ENCODE peak calls at places on chromosomes 5 and 9, in six cellular contexts. D is ovary, X is aorta, F is heart left ventricle, N is RWPE1, Z is kidney. S is an unnamed sample.

GRCh38 chr5:65927497-65928340 is 1.3 kb downstream of the ERBIN start:
- DNase-seq in F (no peak), D (no peak), N (peak), X (no peak), Z (no peak), S (peak)

GRCh38 chr5:154714271-154714986 is 40.7 kb upstream of the LARP1 start:
- DNase-seq in D (no peak), N (no peak), X (no peak), F (no peak), Z (no peak), S (peak)

GRCh38 chr5:34656001-34656699 is at the start of gene RAI14:
- DNase-seq in X (peak), Z (peak), N (peak), F (peak), D (peak), S (peak)

GRCh38 chr9:131449276-131449675 is 53.4 kb upstream of the POMT1 start:
- DNase-seq in F (no peak), D (no peak), N (no peak), X (no peak), Z (no peak), S (no peak)

GRCh38 chr5:11013793-11014192 is 252.8 kb upstream of the DAP start:
- DNase-seq in X (no peak), D (no peak), F (peak), Z (no peak), N (no peak), S (no peak)

GRCh38 chr5:135993894-135994514 is 34.8 kb upstream of the TGFBI start:
- DNase-seq in F (no peak), N (peak), Z (no peak), D (no peak), X (no peak), S (no peak)

GRCh38 chr9:94950733-94951590 is 224.5 kb downstream of the AOPEP start:
- DNase-seq in N (no peak), X (no peak), D (no peak), F (no peak), Z (no peak), S (peak)

GRCh38 chr9:109139851-109140250 is 20.1 kb upstream of the TMEM245 start:
- DNase-seq in F (no peak), N (no peak), D (no peak), Z (no peak), X (no peak), S (no peak)

GRCh38 chr5:133824661-133825254 is 143.7 kb downstream of the C5orf15 start:
- DNase-seq in D (no peak), F (no peak), N (no peak), Z (peak), X (peak), S (peak)

GRCh38 chr5:73381587-73382411 is 66.8 kb downstream of the FOXD1 start:
- DNase-seq in F (no peak), D (no peak), N (no peak), X (no peak), Z (no peak), S (no peak)

GRCh38 chr5:135245521-135246499 is 153.2 kb downstream of the MACROH2A1 start:
- DNase-seq in Z (peak), F (no peak), D (no peak), N (peak), X (no peak), S (no peak)

GRCh38 chr5:163838738-163839137 is 333.3 kb downstream of the MAT2B start:
- DNase-seq in Z (no peak), X (no peak), F (no peak), D (no peak), N (no peak), S (no peak)

GRCh38 chr5:40679998-40680681 is 425 bp downstream of the PTGER4 start:
- DNase-seq in F (peak), Z (peak), D (no peak), N (no peak), X (no peak), S (peak)

GRCh38 chr5:149317281-149318048 is 27.8 kb upstream of the GRPEL2 start:
- DNase-seq in D (no peak), F (no peak), Z (no peak), X (no peak), N (peak), S (peak)

GRCh38 chr9:133818444-133818843 is 80.3 kb upstream of the SARDH start:
- DNase-seq in Z (no peak), D (no peak), F (no peak), N (no peak), X (no peak), S (peak)

GRCh38 chr9:33161011-33161588 is 6.0 kb downstream of the B4GALT1 start:
- DNase-seq in X (peak), N (peak), Z (peak), D (peak), F (peak), S (peak)

GRCh38 chr5:133460172-133460758 is 152.1 kb downstream of the FSTL4 start:
- DNase-seq in X (no peak), F (no peak), N (peak), Z (no peak), D (no peak), S (peak)

GRCh38 chr9:111959468-111959941 is 62.9 kb downstream of the UGCG start:
- DNase-seq in F (peak), X (no peak), N (peak), D (no peak), Z (peak), S (peak)

GRCh38 chr9:86948153-86948929 is 1.0 kb upstream of the GAS1 start:
- DNase-seq in F (peak), X (peak), N (peak), D (peak), Z (peak), S (peak)

GRCh38 chr5:30385754-30386153 is 807.7 kb upstream of the CDH6 start:
- DNase-seq in D (no peak), N (no peak), X (no peak), F (no peak), Z (no peak), S (no peak)

GRCh38 chr5:122056913-122057312 is 21.1 kb downstream of the LOX start:
- DNase-seq in Z (no peak), F (no peak), N (no peak), X (no peak), D (no peak), S (no peak)

GRCh38 chr9:106052735-106053134 is 358.4 kb downstream of the TMEM38B start:
- DNase-seq in Z (no peak), X (no peak), N (no peak), D (no peak), F (no peak), S (no peak)

GRCh38 chr9:36152741-36153438 is 16.3 kb upstream of the CCIN start:
- DNase-seq in D (no peak), X (no peak), F (no peak), Z (peak), N (no peak), S (no peak)

GRCh38 chr9:36154213-36154952 is 14.8 kb upstream of the CCIN start:
- DNase-seq in D (peak), N (no peak), F (peak), X (no peak), Z (peak), S (no peak)

GRCh38 chr9:36149197-36149596 is 12.7 kb downstream of the GLIPR2 start:
- DNase-seq in F (no peak), Z (peak), X (no peak), N (peak), D (no peak), S (no peak)

GRCh38 chr9:36150529-36151305 is 14.2 kb downstream of the GLIPR2 start:
- DNase-seq in D (no peak), F (no peak), N (no peak), X (no peak), Z (peak), S (no peak)

DNA sequence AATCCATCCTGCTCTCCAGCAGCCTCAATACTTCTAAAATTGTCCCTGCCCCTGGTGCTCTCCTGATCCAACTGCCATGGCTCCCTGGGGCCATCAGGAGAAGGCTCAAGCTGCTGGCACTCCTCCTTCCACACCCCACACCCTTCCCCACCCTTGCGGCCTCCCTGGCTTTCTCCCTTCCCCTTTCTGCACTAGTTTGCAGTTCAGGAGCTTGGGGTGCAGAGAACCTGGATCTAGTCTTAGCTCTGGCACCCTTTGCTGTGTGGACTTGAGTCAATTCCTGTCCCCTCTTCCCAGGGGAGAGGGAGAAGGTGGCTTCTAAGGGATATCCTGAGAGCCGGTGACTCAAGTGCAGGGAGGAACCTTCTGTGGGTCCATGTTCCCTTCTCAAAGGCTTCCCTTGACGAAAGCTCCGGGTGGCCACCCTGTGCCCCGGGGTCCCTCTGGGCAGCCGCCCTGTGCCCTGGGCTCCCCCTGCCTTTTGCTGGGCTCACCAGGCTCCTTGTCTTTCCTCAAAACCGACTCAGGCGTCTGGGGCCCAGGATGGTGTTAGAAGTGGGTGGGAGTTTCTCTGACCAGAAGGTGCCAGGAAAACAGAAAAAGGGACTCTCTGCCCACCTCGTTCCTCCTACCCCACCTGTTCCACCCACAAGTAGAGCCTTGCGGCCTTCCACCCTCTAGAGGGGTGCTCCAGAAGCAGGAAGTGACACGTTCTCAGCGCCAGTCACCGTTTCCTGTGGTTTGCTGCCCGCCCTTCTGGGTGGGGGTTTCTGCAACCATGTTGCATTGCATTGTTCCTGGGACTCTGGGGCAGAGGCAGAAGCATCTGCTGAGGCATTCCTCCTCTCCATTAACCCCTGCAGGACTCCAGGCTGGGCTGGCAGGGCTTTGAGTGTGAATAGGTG is 15.0 kb downstream of the GLIPR2 start:
- DNase-seq in X (peak), D (no peak), F (peak), N (no peak), Z (peak), S (peak)
- H3K27ac ChIP-seq in X (no peak), D (no peak), F (peak), N (peak), Z (no peak), S (peak)

DNA sequence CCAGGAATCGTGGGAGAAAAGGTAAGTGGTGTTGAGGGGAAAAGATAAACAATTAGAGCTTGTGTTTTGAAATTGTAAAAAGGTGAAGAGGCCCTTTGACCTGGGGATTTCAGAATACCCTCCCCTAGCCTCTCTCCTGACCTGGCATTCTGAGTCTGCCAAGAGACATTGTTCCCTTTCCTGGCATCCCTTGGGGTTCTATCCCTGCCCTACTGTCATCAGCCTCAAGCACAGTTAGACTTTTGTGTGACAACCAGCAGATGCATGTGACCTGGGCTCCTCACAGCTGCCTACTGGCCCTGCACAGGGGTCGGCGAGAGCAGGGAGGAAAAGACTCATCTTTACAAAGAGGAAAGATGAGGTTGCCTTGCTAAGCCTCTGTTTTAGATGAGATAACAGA is 72.2 kb upstream of the ORM1 start:
- DNase-seq in N (no peak), X (no peak), D (no peak), F (no peak), Z (no peak), S (no peak)
- H3K27ac ChIP-seq in N (peak), X (no peak), D (peak), F (peak), Z (no peak), S (no peak)

GRCh38 chr5:172680921-172681320 is 39.9 kb downstream of the NEURL1B start:
- DNase-seq in Z (no peak), F (no peak), D (no peak), X (no peak), N (no peak), S (no peak)

GRCh38 chr5:172683696-172684464 is 42.8 kb downstream of the NEURL1B start:
- DNase-seq in Z (peak), X (peak), D (no peak), N (no peak), F (no peak), S (no peak)

GRCh38 chr5:172679621-172680212 is 38.7 kb downstream of the NEURL1B start:
- DNase-seq in Z (peak), D (no peak), F (no peak), N (no peak), X (no peak), S (peak)

GRCh38 chr5:172683264-172683663 is 42.2 kb downstream of the NEURL1B start:
- DNase-seq in F (no peak), Z (peak), N (no peak), D (no peak), X (peak), S (no peak)

GRCh38 chr5:172681421-172681820 is 40.4 kb downstream of the NEURL1B start:
- DNase-seq in X (peak), F (no peak), N (no peak), Z (no peak), D (no peak), S (no peak)
- H3K27ac ChIP-seq in X (no peak), F (peak), N (no peak), Z (no peak), D (no peak), S (no peak)

DNA sequence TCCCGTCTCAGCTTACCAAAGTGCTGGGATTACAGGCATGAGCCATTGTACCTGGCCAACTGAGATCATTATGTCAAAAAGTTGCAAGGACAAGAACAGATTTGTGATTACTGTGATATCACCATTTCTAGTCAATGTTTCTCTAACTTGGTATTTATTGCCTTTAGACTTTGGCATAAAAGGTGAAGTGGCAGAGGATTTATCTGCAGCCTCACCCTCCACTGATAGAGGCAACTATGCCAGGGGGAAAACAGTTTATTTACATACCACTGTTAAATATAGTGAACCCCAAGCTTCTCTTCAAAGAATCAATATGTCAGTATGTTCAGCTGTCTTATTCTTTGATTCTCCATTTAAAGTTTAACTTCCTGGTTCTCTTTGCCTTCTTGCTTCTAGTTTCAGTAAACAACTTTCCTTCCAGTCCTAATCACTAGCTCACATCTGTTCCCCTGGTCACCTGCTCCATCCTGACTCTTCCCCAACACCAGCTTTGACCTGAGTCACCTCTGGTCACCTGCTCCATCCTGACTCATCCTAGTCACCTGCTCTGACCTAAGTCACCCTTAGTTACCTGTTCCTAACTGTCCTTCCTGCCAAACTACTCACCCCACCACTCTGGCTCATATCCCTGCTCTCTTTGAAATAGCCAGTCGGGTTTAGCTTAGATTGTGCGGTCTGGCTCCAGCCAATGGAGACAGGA is 29.9 kb downstream of the SEMA6A start:
- DNase-seq in Z (no peak), D (no peak), X (no peak), N (no peak), F (no peak), S (peak)
- H3K27ac ChIP-seq in Z (no peak), D (no peak), X (no peak), N (no peak), F (no peak), S (peak)

GRCh38 chr9:127543221-127543620 is 68.9 kb upstream of the STXBP1 start:
- DNase-seq in D (no peak), X (peak), Z (no peak), F (no peak), N (no peak), S (no peak)
- H3K27ac ChIP-seq in D (no peak), X (peak), Z (no peak), F (peak), N (peak), S (peak)